ENCODE peak calls at places on chromosomes 5 and 9, in four cellular contexts. One of them, this sample, is unnamed.

GRCh38 chr5:152221721-152222629 is 183.1 kb downstream of the NMUR2 start:
- DNase-seq in K562: no peak
- DNase-seq in HepG2: no peak
- DNase-seq in WTC11: no peak
- DNase-seq in this sample: no peak

GRCh38 chr5:173158366-173158765 is 14.0 kb downstream of the BNIP1 start:
- DNase-seq in K562: no peak
- DNase-seq in HepG2: no peak
- DNase-seq in WTC11: no peak
- DNase-seq in this sample: no peak

GRCh38 chr9:38214441-38214840 is 145.4 kb upstream of the SHB start:
- DNase-seq in K562: no peak
- DNase-seq in HepG2: no peak
- DNase-seq in WTC11: peak
- DNase-seq in this sample: no peak

GRCh38 chr5:67206381-67207328 is 10.1 kb upstream of the CD180 start:
- DNase-seq in K562: peak
- DNase-seq in HepG2: peak
- DNase-seq in WTC11: no peak
- DNase-seq in this sample: peak

GRCh38 chr9:74245871-74246552 is 251.1 kb upstream of the RORB start:
- DNase-seq in K562: no peak
- DNase-seq in HepG2: no peak
- DNase-seq in WTC11: no peak
- DNase-seq in this sample: no peak

GRCh38 chr5:131282235-131282634 is 18.4 kb downstream of the CDC42SE2 start:
- DNase-seq in K562: no peak
- DNase-seq in HepG2: no peak
- DNase-seq in WTC11: no peak
- DNase-seq in this sample: no peak

GRCh38 chr9:134558124-134558805 is 83.3 kb upstream of the COL5A1 start:
- DNase-seq in K562: no peak
- DNase-seq in HepG2: no peak
- DNase-seq in WTC11: no peak
- DNase-seq in this sample: no peak

GRCh38 chr9:79693750-79694149 is 122.0 kb downstream of the TLE4 start:
- DNase-seq in K562: no peak
- DNase-seq in HepG2: no peak
- DNase-seq in WTC11: no peak
- DNase-seq in this sample: no peak

GRCh38 chr5:133369161-133369783 is 243.1 kb downstream of the FSTL4 start:
- DNase-seq in K562: no peak
- DNase-seq in HepG2: no peak
- DNase-seq in WTC11: no peak
- DNase-seq in this sample: no peak

GRCh38 chr5:7377761-7378160 is 18.2 kb upstream of the ADCY2 start:
- DNase-seq in K562: no peak
- DNase-seq in HepG2: no peak
- DNase-seq in WTC11: no peak
- DNase-seq in this sample: no peak

GRCh38 chr5:15790446-15791005 is 290.5 kb downstream of the FBXL7 start:
- DNase-seq in K562: no peak
- DNase-seq in HepG2: no peak
- DNase-seq in WTC11: no peak
- DNase-seq in this sample: no peak

GRCh38 chr5:122183098-122183794 is 53.9 kb downstream of the ZNF474 start:
- DNase-seq in K562: no peak
- DNase-seq in HepG2: no peak
- DNase-seq in WTC11: no peak
- DNase-seq in this sample: no peak

GRCh38 chr9:124262596-124263045 is 4.9 kb downstream of the NEK6 start:
- DNase-seq in K562: no peak
- DNase-seq in HepG2: no peak
- DNase-seq in WTC11: no peak
- DNase-seq in this sample: no peak

GRCh38 chr5:76766746-76767145 is 50.8 kb downstream of the F2R start:
- DNase-seq in K562: no peak
- DNase-seq in HepG2: no peak
- DNase-seq in WTC11: no peak
- DNase-seq in this sample: no peak

GRCh38 chr9:112000743-112001142 is 104.1 kb downstream of the UGCG start:
- DNase-seq in K562: no peak
- DNase-seq in HepG2: no peak
- DNase-seq in WTC11: peak
- DNase-seq in this sample: no peak

GRCh38 chr5:156094001-156094400 is 233.0 kb upstream of the SGCD start:
- DNase-seq in K562: no peak
- DNase-seq in HepG2: no peak
- DNase-seq in WTC11: peak
- DNase-seq in this sample: no peak

GRCh38 chr5:38724301-38725030 is 121.3 kb upstream of the OSMR start:
- DNase-seq in K562: no peak
- DNase-seq in HepG2: no peak
- DNase-seq in WTC11: no peak
- DNase-seq in this sample: no peak

GRCh38 chr9:87336914-87337333 is 160.7 kb upstream of the DAPK1 start:
- DNase-seq in K562: peak
- DNase-seq in HepG2: peak
- DNase-seq in WTC11: no peak
- DNase-seq in this sample: peak

GRCh38 chr5:71891856-71892255 is 172.8 kb downstream of the CARTPT start:
- DNase-seq in K562: no peak
- DNase-seq in HepG2: no peak
- DNase-seq in WTC11: no peak
- DNase-seq in this sample: peak

GRCh38 chr5:92916036-92916435 is 665.0 kb downstream of the NR2F1-AS1 start:
- DNase-seq in K562: no peak
- DNase-seq in HepG2: peak
- DNase-seq in WTC11: no peak
- DNase-seq in this sample: peak

GRCh38 chr9:93091453-93092081 is 4.5 kb upstream of the CARD19 start:
- DNase-seq in K562: no peak
- DNase-seq in HepG2: peak
- DNase-seq in WTC11: no peak
- DNase-seq in this sample: peak

GRCh38 chr5:44266882-44267577 is 122.2 kb downstream of the FGF10 start:
- DNase-seq in K562: no peak
- DNase-seq in HepG2: no peak
- DNase-seq in WTC11: no peak
- DNase-seq in this sample: no peak

GRCh38 chr5:72267685-72268084 is 52.4 kb downstream of the MRPS27 start:
- DNase-seq in K562: no peak
- DNase-seq in HepG2: no peak
- DNase-seq in WTC11: no peak
- DNase-seq in this sample: no peak

GRCh38 chr5:124824637-124825158 is 78.3 kb upstream of the ZNF608 start:
- DNase-seq in K562: no peak
- DNase-seq in HepG2: no peak
- DNase-seq in WTC11: no peak
- DNase-seq in this sample: no peak

GRCh38 chr5:180007582-180007981 is 64.0 kb downstream of the RNF130 start:
- DNase-seq in K562: peak
- DNase-seq in HepG2: no peak
- DNase-seq in WTC11: peak
- DNase-seq in this sample: no peak

GRCh38 chr9:99054581-99054980 is 50.3 kb upstream of the TGFBR1 start:
- DNase-seq in K562: no peak
- DNase-seq in HepG2: no peak
- DNase-seq in WTC11: no peak
- DNase-seq in this sample: no peak

GRCh38 chr5:22023784-22024183 is 829.4 kb downstream of the CDH12 start:
- DNase-seq in K562: no peak
- DNase-seq in HepG2: no peak
- DNase-seq in WTC11: no peak
- DNase-seq in this sample: no peak

GRCh38 chr5:140058212-140058932 is 15.3 kb upstream of the NRG2 start:
- DNase-seq in K562: no peak
- DNase-seq in HepG2: no peak
- DNase-seq in WTC11: no peak
- DNase-seq in this sample: no peak

GRCh38 chr5:131749138-131749537 is 47.7 kb downstream of the FNIP1 start:
- DNase-seq in K562: no peak
- DNase-seq in HepG2: no peak
- DNase-seq in WTC11: no peak
- DNase-seq in this sample: no peak

GRCh38 chr9:3441197-3441816 is 84.5 kb downstream of the RFX3 start:
- DNase-seq in K562: peak
- DNase-seq in HepG2: peak
- DNase-seq in WTC11: peak
- DNase-seq in this sample: peak

GRCh38 chr9:28212979-28213378 is 639.7 kb upstream of the C9orf72 start:
- DNase-seq in K562: no peak
- DNase-seq in HepG2: peak
- DNase-seq in WTC11: no peak
- DNase-seq in this sample: peak

GRCh38 chr5:83718195-83718825 is 2.3 kb downstream of the HAPLN1 start:
- DNase-seq in K562: peak
- DNase-seq in HepG2: peak
- DNase-seq in WTC11: peak
- DNase-seq in this sample: peak

GRCh38 chr9:87223397-87224246 is 274.0 kb upstream of the DAPK1 start:
- DNase-seq in K562: no peak
- DNase-seq in HepG2: no peak
- DNase-seq in WTC11: no peak
- DNase-seq in this sample: no peak

GRCh38 chr9:78539904-78540303 is 243.0 kb downstream of the PSAT1 start:
- DNase-seq in K562: no peak
- DNase-seq in HepG2: no peak
- DNase-seq in WTC11: no peak
- DNase-seq in this sample: peak

GRCh38 chr9:92614763-92615441 is 55.0 kb downstream of the IPPK start:
- DNase-seq in K562: no peak
- DNase-seq in HepG2: no peak
- DNase-seq in WTC11: no peak
- DNase-seq in this sample: no peak

GRCh38 chr5:118919016-118919415 is 69.3 kb downstream of the DTWD2 start:
- DNase-seq in K562: no peak
- DNase-seq in HepG2: no peak
- DNase-seq in WTC11: no peak
- DNase-seq in this sample: no peak
- TF ChIP-seq HMGXB4 in K562: no peak
- TF ChIP-seq HMGXB4 in HepG2: no peak
- TF ChIP-seq HMGXB4 in WTC11: no peak
- TF ChIP-seq HMGXB4 in this sample: no peak

GRCh38 chr9:129675656-129676055 is 10.2 kb downstream of the PRRX2 start:
- DNase-seq in K562: no peak
- DNase-seq in HepG2: no peak
- DNase-seq in WTC11: no peak
- DNase-seq in this sample: no peak

GRCh38 chr9:129671519-129671918 is 6.1 kb downstream of the PRRX2 start:
- DNase-seq in K562: no peak
- DNase-seq in HepG2: no peak
- DNase-seq in WTC11: no peak
- DNase-seq in this sample: no peak

GRCh38 chr9:129672702-129673101 is 7.3 kb downstream of the PRRX2 start:
- DNase-seq in K562: no peak
- DNase-seq in HepG2: no peak
- DNase-seq in WTC11: no peak
- DNase-seq in this sample: no peak

GRCh38 chr9:129674229-129674628 is 8.8 kb downstream of the PRRX2 start:
- DNase-seq in K562: no peak
- DNase-seq in HepG2: no peak
- DNase-seq in WTC11: no peak
- DNase-seq in this sample: no peak

GRCh38 chr9:129673602-129674001 is 8.2 kb downstream of the PRRX2 start:
- DNase-seq in K562: no peak
- DNase-seq in HepG2: no peak
- DNase-seq in WTC11: no peak
- DNase-seq in this sample: no peak
- TF ChIP-seq HMGXB4 in K562: no peak
- TF ChIP-seq HMGXB4 in HepG2: no peak
- TF ChIP-seq HMGXB4 in WTC11: no peak
- TF ChIP-seq HMGXB4 in this sample: no peak

GRCh38 chr9:128372784-128373183 is 1.6 kb downstream of the URM1 start:
- DNase-seq in K562: no peak
- DNase-seq in HepG2: no peak
- DNase-seq in WTC11: no peak
- DNase-seq in this sample: no peak
- TF ChIP-seq HMGXB4 in K562: no peak
- TF ChIP-seq HMGXB4 in HepG2: no peak
- TF ChIP-seq HMGXB4 in WTC11: no peak
- TF ChIP-seq HMGXB4 in this sample: no peak

GRCh38 chr5:10557747-10558295 is 6.0 kb upstream of the ANKRD33B start:
- DNase-seq in K562: no peak
- DNase-seq in HepG2: no peak
- DNase-seq in WTC11: no peak
- DNase-seq in this sample: peak
- TF ChIP-seq HMGXB4 in K562: no peak
- TF ChIP-seq HMGXB4 in HepG2: no peak
- TF ChIP-seq HMGXB4 in WTC11: no peak
- TF ChIP-seq HMGXB4 in this sample: no peak